ENCODE peak calls at places on chromosome 2, in four cellular contexts. N is tibial artery; S is central memory CD8-positive, alpha-beta T cell; E is HepG2. T is an unnamed sample.

GRCh38 chr2:71801969-71802368 is 345.7 kb downstream of the CYP26B1 start:
- DNase-seq in N (peak; percentile 57), S (no peak), E (peak; percentile 42), T (peak; percentile 24)

GRCh38 chr2:88828397-88829137 is 137.1 kb downstream of the RPIA start:
- DNase-seq in N (no peak), S (no peak), E (no peak), T (no peak)

GRCh38 chr2:228774548-228774947 is 496.5 kb downstream of the PID1 start:
- DNase-seq in N (no peak), S (no peak), E (no peak), T (no peak)

GRCh38 chr2:56444339-56444738 is 260.5 kb downstream of the CCDC85A start:
- DNase-seq in N (no peak), S (no peak), E (no peak), T (peak; percentile 97)

GRCh38 chr2:85160946-85161625 is 27.9 kb downstream of the TCF7L1 start:
- DNase-seq in N (no peak), S (no peak), E (no peak), T (no peak)

GRCh38 chr2:33873206-33873605 is 274.1 kb upstream of the FAM98A start:
- DNase-seq in N (no peak), S (no peak), E (no peak), T (no peak)

GRCh38 chr2:173354073-173354600 is 535 bp upstream of the CDCA7 start:
- DNase-seq in N (no peak), S (no peak), E (peak; percentile 27), T (peak; percentile 28)

GRCh38 chr2:196293751-196294486 is 122.5 kb upstream of the STK17B start:
- DNase-seq in N (no peak), S (no peak), E (no peak), T (peak; percentile 31)

GRCh38 chr2:233266481-233266880 is 15.0 kb downstream of the ATG16L1 start:
- DNase-seq in N (no peak), S (no peak), E (no peak), T (no peak)

GRCh38 chr2:24722141-24722790 is 70.9 kb downstream of the PTRHD1 start:
- DNase-seq in N (no peak), S (no peak), E (no peak), T (no peak)